ENCODE peak calls at places on chromosomes 11 and 22, in eight cellular contexts. B is IMR-90, G is coronary artery, J is fibroblast of mammary gland, A is BJ, F is body of pancreas, M is fibroblast of the aortic adventitia, K is cardiac muscle cell. H is an unnamed sample.

GRCh38 chr11:2769779-2770555 is 70.2 kb upstream of the KCNQ1OT1 start:
- DNase-seq in A (no peak), B (no peak), F (peak), M (no peak), J (no peak), G (peak), K (no peak), H (no peak)

GRCh38 chr11:65032216-65032615 is 5.0 kb downstream of the SNX15 start:
- DNase-seq in M (no peak), A (no peak), K (no peak), G (no peak), B (no peak), J (no peak), F (no peak), H (no peak)

GRCh38 chr22:44661070-44661469 is 40.9 kb upstream of the PRR5 start:
- DNase-seq in F (no peak), A (no peak), G (no peak), M (no peak), B (no peak), J (no peak), K (peak), H (no peak)

GRCh38 chr22:49212466-49212865 is 615.2 kb downstream of the BRD1 start:
- DNase-seq in K (no peak), M (no peak), A (no peak), F (peak), B (no peak), G (no peak), J (no peak), H (no peak)

GRCh38 chr11:87057749-87058148 is 20.0 kb downstream of the TMEM135 start:
- DNase-seq in B (no peak), F (no peak), M (no peak), G (no peak), K (no peak), J (no peak), A (no peak), H (no peak)

GRCh38 chr22:46815132-46815531 is 52.7 kb downstream of the TBC1D22A start:
- DNase-seq in J (no peak), M (no peak), K (no peak), A (no peak), B (no peak), G (peak), F (no peak), H (no peak)

GRCh38 chr11:127059286-127060200 is 59.0 kb upstream of the KIRREL3 start:
- DNase-seq in F (no peak), A (no peak), J (no peak), M (no peak), K (no peak), B (no peak), G (no peak), H (no peak)

GRCh38 chr11:19567996-19568395 is 144.6 kb upstream of the NAV2 start:
- DNase-seq in F (no peak), G (peak), A (no peak), B (no peak), M (no peak), K (no peak), J (no peak), H (no peak)

GRCh38 chr11:38254849-38255248 is 1656.8 kb upstream of the RAG2 start:
- DNase-seq in A (no peak), M (no peak), F (no peak), K (peak), J (no peak), G (no peak), B (no peak), H (no peak)

GRCh38 chr22:25110846-25111578 is 88.6 kb upstream of the CRYBB3 start:
- DNase-seq in M (peak), K (peak), G (peak), F (peak), J (peak), A (peak), B (peak), H (peak)
- TF ChIP-seq CTCF in M (peak), K (peak), G (peak), F (peak), J (peak), A (peak), B (peak), H (peak)

GRCh38 chr22:35893698-35894097 is 134.9 kb downstream of the RBFOX2 start:
- DNase-seq in A (no peak), F (no peak), K (no peak), M (no peak), J (peak), G (no peak), B (peak), H (no peak)

GRCh38 chr22:35892192-35892591 is 136.4 kb downstream of the RBFOX2 start:
- DNase-seq in G (no peak), J (peak), F (no peak), K (no peak), M (peak), A (no peak), B (peak), H (peak)

GRCh38 chr22:35896306-35896705 is 132.3 kb downstream of the RBFOX2 start:
- DNase-seq in B (no peak), J (no peak), F (no peak), G (no peak), A (no peak), K (no peak), M (no peak), H (no peak)

GRCh38 chr22:35894464-35894878 is 134.2 kb downstream of the RBFOX2 start:
- DNase-seq in A (no peak), J (no peak), F (no peak), B (no peak), G (peak), M (no peak), K (peak), H (no peak)

GRCh38 chr22:35894937-35895708 is 133.5 kb downstream of the RBFOX2 start:
- DNase-seq in F (no peak), J (peak), A (peak), M (peak), G (no peak), K (peak), B (peak), H (peak)
- H3K4me3 ChIP-seq in F (no peak), J (no peak), A (peak), M (peak), G (peak), K (peak), B (no peak), H (peak)

DNA sequence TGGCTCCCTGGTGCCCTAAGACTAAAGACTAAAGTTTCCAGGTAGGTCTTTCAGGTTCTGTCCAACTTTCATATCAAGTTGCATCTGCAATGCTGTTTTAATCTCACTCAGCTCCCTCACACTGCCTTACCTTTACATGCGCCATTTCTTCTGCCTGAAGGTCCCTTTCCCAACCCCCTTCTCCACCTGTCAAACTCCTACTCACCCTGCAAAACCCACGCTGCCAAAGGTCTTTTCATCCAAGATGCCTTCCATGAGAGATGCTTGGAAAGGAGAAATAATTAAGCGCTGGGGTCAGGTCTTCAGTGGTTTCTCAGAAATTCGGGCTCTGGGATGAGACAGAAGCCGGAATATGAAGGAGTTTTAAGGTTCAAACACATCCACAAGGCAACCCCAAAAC is 95.1 kb downstream of the MN1 start:
- DNase-seq in B (no peak), M (no peak), F (no peak), A (no peak), J (no peak), K (no peak), G (no peak), H (no peak)
- TF ChIP-seq CTCF in B (no peak), M (no peak), F (no peak), A (no peak), J (no peak), K (no peak), G (no peak), H (no peak)

DNA sequence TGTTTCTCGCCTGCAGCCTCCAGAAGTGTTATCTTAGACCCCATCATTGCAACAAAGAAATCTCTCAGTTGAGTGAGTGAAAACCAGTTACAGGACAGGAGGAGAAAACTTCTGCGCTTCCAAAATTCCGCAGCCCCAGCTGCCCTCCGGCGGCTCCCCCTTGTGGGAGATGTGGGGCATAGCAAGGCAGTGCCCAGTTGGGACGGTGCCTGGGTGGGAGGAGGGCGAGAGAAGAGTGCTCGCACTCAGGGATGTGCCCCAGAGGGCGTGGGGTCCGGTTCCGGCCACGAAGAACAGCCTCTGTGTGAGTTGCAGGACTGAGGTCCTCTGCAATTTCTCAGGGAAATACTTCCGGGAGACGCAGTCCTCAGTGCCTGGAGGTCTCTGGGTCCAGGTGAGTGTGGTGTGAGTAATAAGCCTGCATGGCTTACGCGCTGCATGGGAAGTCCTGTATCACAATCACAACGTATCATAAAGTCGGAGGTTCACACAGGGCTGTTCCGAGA is 87.0 kb upstream of the BLID start:
- DNase-seq in A (no peak), K (peak), G (peak), F (peak), B (peak), M (peak), J (peak), H (peak)
- H3K4me3 ChIP-seq in A (peak), K (no peak), G (peak), F (no peak), B (peak), M (peak), J (peak), H (peak)

GRCh38 chr11:129992161-129992944 is 10.3 kb downstream of the PRDM10 start:
- DNase-seq in B (peak), G (no peak), K (peak), J (peak), M (peak), A (no peak), F (peak), H (no peak)
- TF ChIP-seq CTCF in B (no peak), G (no peak), K (no peak), J (no peak), M (no peak), A (peak), F (peak), H (no peak)

GRCh38 chr11:71283960-71284359 is 31.6 kb upstream of the SHANK2 start:
- DNase-seq in B (no peak), K (no peak), F (peak), M (no peak), G (peak), J (no peak), A (no peak), H (no peak)
- H3K4me3 ChIP-seq in B (no peak), K (no peak), F (no peak), M (no peak), G (no peak), J (no peak), A (no peak), H (no peak)

GRCh38 chr11:124801014-124801413 is 808 bp upstream of the MSANTD2 start:
- DNase-seq in A (no peak), J (peak), F (no peak), B (peak), K (no peak), M (peak), G (no peak), H (no peak)

GRCh38 chr11:124801636-124802312 is 1.6 kb upstream of the MSANTD2 start:
- DNase-seq in G (no peak), F (no peak), B (peak), M (peak), K (no peak), A (no peak), J (peak), H (no peak)

GRCh38 chr11:124799384-124800225 is 601 bp downstream of the MSANTD2 start:
- DNase-seq in K (peak), B (peak), G (peak), M (no peak), J (peak), F (peak), A (no peak), H (no peak)

GRCh38 chr11:124798991-124799383 is 1.2 kb downstream of the MSANTD2 start:
- DNase-seq in G (no peak), K (peak), A (no peak), F (no peak), M (peak), B (peak), J (peak), H (peak)

DNA sequence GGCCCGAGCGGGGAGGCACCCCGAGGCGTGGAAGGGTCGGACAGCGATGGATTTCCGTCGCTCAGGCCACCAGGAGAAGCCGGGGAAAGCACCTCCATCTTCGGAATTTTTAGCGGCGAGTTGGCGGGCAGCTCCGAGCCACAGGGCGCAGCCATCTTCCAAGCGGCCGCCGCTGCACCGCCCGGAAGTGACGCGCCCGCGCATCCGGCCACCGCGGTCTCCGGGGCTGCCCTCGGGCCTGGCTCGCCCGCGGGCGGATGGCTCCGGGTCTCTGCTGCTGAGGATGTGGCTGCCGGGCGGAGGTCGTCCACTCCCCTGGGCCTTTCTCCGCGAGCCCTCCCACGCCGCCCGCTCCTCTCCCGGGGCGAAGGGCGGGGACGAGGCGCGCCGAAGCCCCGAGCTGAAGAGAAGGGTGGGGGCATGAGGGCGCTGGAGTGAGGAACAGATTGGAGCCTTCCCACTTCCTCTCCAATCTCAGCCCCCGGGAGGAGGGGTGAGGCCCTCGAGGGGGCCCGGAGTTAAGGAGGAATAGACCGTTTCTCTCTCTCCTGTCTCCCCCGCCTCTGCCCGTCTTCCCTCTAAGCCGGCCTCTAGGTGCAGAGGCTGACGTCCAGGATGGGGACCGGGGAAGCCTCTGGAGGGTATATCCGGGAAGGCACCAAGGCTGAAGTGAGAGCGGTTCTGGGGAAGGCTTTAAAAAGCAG is at the start of gene MSANTD2:
- DNase-seq in G (peak), M (peak), K (peak), B (peak), A (no peak), J (peak), F (peak), H (no peak)
- TF ChIP-seq CTCF in G (no peak), M (no peak), K (no peak), B (no peak), A (no peak), J (no peak), F (no peak), H (no peak)

DNA sequence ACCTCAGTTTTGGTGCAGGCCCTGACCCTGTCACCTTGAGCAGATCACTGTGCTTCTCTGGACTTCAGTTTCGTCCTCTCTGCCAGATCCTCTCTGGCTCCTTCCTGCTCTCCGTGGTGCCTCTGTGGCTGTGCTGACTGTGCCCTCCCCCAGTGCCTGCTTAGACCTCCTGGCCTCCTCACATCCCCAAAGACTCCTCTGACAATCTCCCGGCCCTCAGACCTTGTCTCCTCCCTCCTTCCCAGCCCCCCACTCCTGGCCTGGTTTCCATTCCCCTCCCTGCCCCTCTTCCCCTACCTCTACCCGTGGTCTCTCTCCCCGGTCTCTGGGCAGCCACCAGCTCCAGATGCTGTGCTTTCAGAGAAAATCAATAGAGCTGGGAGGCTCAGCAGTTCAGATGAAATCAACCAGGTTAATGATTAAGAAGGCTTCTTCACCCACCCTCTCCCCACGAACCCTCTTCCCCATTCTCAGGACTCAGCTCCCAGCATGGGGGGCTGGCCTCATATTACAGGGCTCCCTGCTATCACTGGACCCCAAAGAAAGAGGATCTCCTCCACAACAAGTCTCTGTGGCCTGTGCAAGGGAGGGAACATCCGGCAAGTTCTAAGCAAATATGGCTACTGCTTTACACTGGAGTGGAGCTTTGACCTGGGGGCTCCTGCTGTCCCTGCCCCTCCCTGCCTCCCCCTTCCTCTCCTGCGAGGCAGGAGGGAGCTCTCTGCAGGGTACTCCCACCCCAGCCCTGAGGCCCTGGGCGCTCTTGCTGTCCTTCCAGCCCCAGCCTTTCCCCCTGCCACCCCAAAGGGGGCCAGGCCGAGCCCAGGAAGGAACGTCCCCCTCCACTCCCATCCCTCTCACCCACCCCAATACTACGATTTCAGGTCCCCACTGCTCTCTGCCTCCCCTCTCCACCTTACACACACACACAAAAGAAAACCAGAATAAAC is 8.5 kb downstream of the BACE1-AS start:
- DNase-seq in B (no peak), K (no peak), A (no peak), F (peak), J (no peak), G (no peak), M (no peak), H (no peak)
- H3K4me3 ChIP-seq in B (no peak), K (no peak), A (no peak), F (no peak), J (no peak), G (peak), M (no peak), H (no peak)

DNA sequence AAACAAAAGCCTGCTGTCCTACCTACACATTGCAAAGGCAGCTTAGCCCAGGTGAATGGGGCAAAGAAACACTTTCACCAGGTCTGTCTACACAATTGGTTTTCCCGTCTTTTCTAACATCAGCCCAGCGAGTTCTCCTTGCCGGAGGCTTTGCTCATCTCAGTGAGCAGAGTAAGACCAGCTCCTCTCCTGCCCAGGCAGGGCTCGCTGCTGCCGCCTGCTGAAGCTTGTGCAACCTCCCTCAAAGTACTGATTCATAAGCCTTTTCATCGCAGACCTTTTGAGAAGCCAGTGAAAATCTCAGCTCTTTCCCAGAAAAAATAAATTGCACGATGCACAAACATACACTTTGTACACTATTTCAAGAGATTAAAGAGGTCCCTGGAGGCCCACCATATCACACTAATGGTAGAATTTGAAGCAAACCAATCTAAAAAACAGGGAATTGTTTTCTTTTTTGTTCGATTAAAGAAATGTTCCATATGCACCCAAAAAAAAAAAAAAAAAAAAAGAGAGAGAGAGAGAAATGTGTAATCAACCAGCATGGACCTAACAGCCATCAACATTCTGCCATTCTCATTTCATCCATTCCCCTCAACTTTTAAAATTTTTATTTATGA is 328.1 kb upstream of the MPPED2 start:
- DNase-seq in J (peak), F (peak), G (no peak), K (peak), A (no peak), B (peak), M (peak), H (no peak)
- TF ChIP-seq CTCF in J (peak), F (peak), G (peak), K (peak), A (peak), B (peak), M (peak), H (peak)

GRCh38 chr11:27395556-27396258 is 32.7 kb upstream of the CCDC34 start:
- DNase-seq in B (peak), F (peak), J (no peak), M (no peak), K (no peak), G (no peak), A (peak), H (no peak)
- H3K4me3 ChIP-seq in B (no peak), F (no peak), J (no peak), M (no peak), K (no peak), G (no peak), A (no peak), H (no peak)

H was measured in AG09309.